ENCODE peak calls at places on chromosomes 6 and 20, in ten cellular contexts. W, P, Q, N, A, E, T, Z, B and C are unnamed samples.

GRCh38 chr6:47337519-47337918 is 27.8 kb upstream of the TNFRSF21 start:
- DNase-seq in A (no peak), T (no peak), W (no peak), N (no peak), Q (no peak), E (no peak), Z (no peak), P (no peak), B (no peak), C (no peak)

GRCh38 chr6:163526356-163526755 is 111.8 kb downstream of the QKI start:
- DNase-seq in P (no peak), Z (no peak), W (no peak), T (no peak), N (no peak), B (no peak), A (no peak), E (no peak), Q (no peak), C (no peak)

GRCh38 chr6:107627928-107628327 is 138.0 kb downstream of the SOBP start:
- DNase-seq in N (no peak), W (no peak), Z (no peak), T (no peak), Q (no peak), E (no peak), A (no peak), B (no peak), P (no peak), C (no peak)

GRCh38 chr6:166031275-166031674 is 136.4 kb downstream of the TBXT start:
- DNase-seq in P (no peak), N (no peak), Z (no peak), B (no peak), Q (no peak), A (no peak), E (no peak), T (no peak), W (no peak), C (no peak)

GRCh38 chr6:148814082-148814790 is 67.4 kb downstream of the UST start:
- DNase-seq in Z (no peak), A (no peak), N (no peak), W (no peak), B (no peak), T (no peak), P (no peak), Q (no peak), E (no peak), C (no peak)

GRCh38 chr20:10051185-10051584 is 16.4 kb downstream of the ANKEF1 start:
- DNase-seq in E (no peak), B (no peak), W (no peak), T (no peak), N (no peak), A (no peak), Q (no peak), Z (no peak), P (no peak), C (no peak)

GRCh38 chr20:50385733-50386640 is 124.2 kb upstream of the PTPN1 start:
- DNase-seq in E (no peak), B (no peak), N (no peak), Z (no peak), P (no peak), Q (no peak), T (peak; percentile 74), W (no peak), A (no peak), C (no peak)

GRCh38 chr6:163085426-163085825 is 329.1 kb upstream of the QKI start:
- DNase-seq in P (no peak), Q (no peak), A (no peak), N (no peak), B (no peak), T (no peak), W (no peak), E (no peak), Z (no peak), C (no peak)

GRCh38 chr6:169087436-169088046 is 166.1 kb downstream of the THBS2 start:
- DNase-seq in A (no peak), W (no peak), P (no peak), T (no peak), N (no peak), Z (no peak), Q (no peak), B (no peak), E (no peak), C (no peak)

GRCh38 chr6:14094721-14095120 is 22.9 kb upstream of the CD83 start:
- DNase-seq in P (no peak), B (no peak), A (no peak), W (no peak), E (no peak), Q (no peak), T (no peak), Z (no peak), N (no peak), C (no peak)

GRCh38 chr6:167827588-167828324 is 1.0 kb downstream of the AFDN start:
- DNase-seq in N (peak; percentile 64), A (no peak), B (peak; percentile 77), Z (peak; percentile 36), T (peak; percentile 76), Q (no peak), P (no peak), E (no peak), W (peak; percentile 25), C (no peak)

GRCh38 chr20:61805365-61805764 is 260.3 kb downstream of the TAF4 start:
- DNase-seq in Z (no peak), B (no peak), N (peak; percentile 14), E (no peak), P (no peak), T (no peak), A (no peak), Q (no peak), W (no peak), C (no peak)

GRCh38 chr6:106513813-106514212 is 115.5 kb downstream of the RTN4IP1 start:
- DNase-seq in W (no peak), A (no peak), N (no peak), E (no peak), B (no peak), Z (no peak), P (no peak), T (peak; percentile 70), Q (no peak), C (no peak)

GRCh38 chr6:70520575-70520974 is 46.2 kb upstream of the SDHAF4 start:
- DNase-seq in Q (no peak), N (no peak), Z (no peak), E (no peak), W (no peak), B (no peak), P (no peak), A (no peak), T (no peak), C (no peak)

GRCh38 chr6:42756713-42757112 is 10.8 kb upstream of the TBCC start:
- DNase-seq in E (no peak), N (no peak), Q (no peak), P (no peak), A (no peak), W (no peak), T (peak; percentile 14), B (peak; percentile 31), Z (no peak), C (no peak)

GRCh38 chr6:15247214-15247749 is 1.4 kb downstream of the JARID2 start:
- DNase-seq in A (no peak), T (no peak), Z (no peak), E (no peak), P (no peak), B (peak; percentile 19), N (no peak), Q (no peak), W (no peak), C (no peak)

GRCh38 chr6:28225056-28225834 is at the start of gene ZSCAN9:
- DNase-seq in P (peak; percentile 44), Q (no peak), Z (peak; percentile 65), W (peak; percentile 82), E (peak; percentile 38), A (peak; percentile 43), N (peak; percentile 86), B (peak; percentile 96), T (peak; percentile 77), C (peak; percentile 64)

GRCh38 chr6:69338431-69339162 is 458.2 kb downstream of the LMBRD1 start:
- DNase-seq in T (no peak), W (no peak), N (peak; percentile 10), P (no peak), Z (no peak), A (no peak), B (no peak), Q (no peak), E (no peak), C (no peak)

GRCh38 chr6:147161974-147162495 is 42.2 kb upstream of the STXBP5 start:
- DNase-seq in B (no peak), E (no peak), N (no peak), Q (no peak), A (no peak), W (no peak), P (no peak), Z (no peak), T (no peak), C (no peak)

GRCh38 chr6:63492476-63492875 is 79.8 kb upstream of the LOC128125822 start:
- DNase-seq in N (no peak), P (no peak), T (no peak), E (no peak), B (no peak), W (no peak), Z (no peak), Q (no peak), A (no peak), C (no peak)

GRCh38 chr6:87745966-87746721 is 44.1 kb upstream of the AKIRIN2 start:
- DNase-seq in Q (no peak), B (no peak), N (no peak), A (no peak), Z (no peak), E (no peak), W (no peak), T (no peak), P (no peak), C (no peak)

GRCh38 chr6:38719358-38719757 is 4.2 kb downstream of the DNAH8 start:
- DNase-seq in T (no peak), B (no peak), Q (no peak), W (no peak), E (no peak), Z (no peak), A (no peak), N (no peak), P (no peak), C (no peak)